ENCODE peak calls at places on chromosomes 12 and 14, in eight cellular contexts. One of them, this sample, is unnamed.

GRCh38 chr12:104578453-104578852 is 121.7 kb downstream of the CHST11 start:
- DNase-seq in MV-4-11: peak
- DNase-seq in IMR-90: peak
- DNase-seq in GDM1: no peak
- DNase-seq in SW480: no peak
- DNase-seq in left ventricle myocardium superior: no peak
- DNase-seq in astrocyte of the spinal cord: peak
- DNase-seq in occipital lobe: no peak
- DNase-seq in this sample: no peak

GRCh38 chr14:20998674-20999366 is at the start of gene SLC39A2:
- DNase-seq in occipital lobe: no peak
- DNase-seq in GDM1: no peak
- DNase-seq in IMR-90: peak
- DNase-seq in MV-4-11: peak
- DNase-seq in astrocyte of the spinal cord: peak
- DNase-seq in left ventricle myocardium superior: peak
- DNase-seq in SW480: no peak
- DNase-seq in this sample: no peak

GRCh38 chr14:72680853-72681640 is 212.9 kb downstream of the DPF3 start:
- DNase-seq in MV-4-11: no peak
- DNase-seq in occipital lobe: no peak
- DNase-seq in GDM1: no peak
- DNase-seq in left ventricle myocardium superior: no peak
- DNase-seq in IMR-90: no peak
- DNase-seq in astrocyte of the spinal cord: peak
- DNase-seq in SW480: no peak
- DNase-seq in this sample: no peak

GRCh38 chr14:75439989-75440388 is 12.2 kb downstream of the JDP2 start:
- DNase-seq in left ventricle myocardium superior: no peak
- DNase-seq in GDM1: no peak
- DNase-seq in occipital lobe: peak
- DNase-seq in SW480: no peak
- DNase-seq in MV-4-11: no peak
- DNase-seq in IMR-90: no peak
- DNase-seq in astrocyte of the spinal cord: no peak
- DNase-seq in this sample: no peak

GRCh38 chr12:72872986-72873385 is 600.8 kb downstream of the TRHDE start:
- DNase-seq in SW480: no peak
- DNase-seq in astrocyte of the spinal cord: no peak
- DNase-seq in left ventricle myocardium superior: no peak
- DNase-seq in IMR-90: no peak
- DNase-seq in occipital lobe: no peak
- DNase-seq in MV-4-11: no peak
- DNase-seq in GDM1: no peak
- DNase-seq in this sample: no peak

GRCh38 chr14:102738373-102739189 is 38.7 kb upstream of the TRAF3 start:
- DNase-seq in GDM1: no peak
- DNase-seq in IMR-90: no peak
- DNase-seq in occipital lobe: no peak
- DNase-seq in left ventricle myocardium superior: no peak
- DNase-seq in SW480: no peak
- DNase-seq in astrocyte of the spinal cord: no peak
- DNase-seq in MV-4-11: no peak
- DNase-seq in this sample: no peak

GRCh38 chr14:65838565-65838964 is 426.0 kb downstream of the FUT8 start:
- DNase-seq in left ventricle myocardium superior: no peak
- DNase-seq in astrocyte of the spinal cord: no peak
- DNase-seq in IMR-90: no peak
- DNase-seq in occipital lobe: no peak
- DNase-seq in MV-4-11: peak
- DNase-seq in GDM1: no peak
- DNase-seq in SW480: no peak
- DNase-seq in this sample: no peak

GRCh38 chr12:116606397-116606796 is 47.2 kb downstream of the MAP1LC3B2 start:
- DNase-seq in left ventricle myocardium superior: no peak
- DNase-seq in MV-4-11: no peak
- DNase-seq in SW480: no peak
- DNase-seq in astrocyte of the spinal cord: no peak
- DNase-seq in occipital lobe: no peak
- DNase-seq in GDM1: no peak
- DNase-seq in IMR-90: no peak
- DNase-seq in this sample: no peak

GRCh38 chr12:96448287-96448686 is 41.1 kb upstream of the CFAP54 start:
- DNase-seq in GDM1: no peak
- DNase-seq in IMR-90: peak
- DNase-seq in SW480: no peak
- DNase-seq in MV-4-11: no peak
- DNase-seq in astrocyte of the spinal cord: peak
- DNase-seq in occipital lobe: no peak
- DNase-seq in left ventricle myocardium superior: no peak
- DNase-seq in this sample: no peak

GRCh38 chr12:92143280-92143679 is 2.4 kb downstream of the BTG1 start:
- DNase-seq in occipital lobe: no peak
- DNase-seq in left ventricle myocardium superior: no peak
- DNase-seq in IMR-90: no peak
- DNase-seq in MV-4-11: peak
- DNase-seq in astrocyte of the spinal cord: no peak
- DNase-seq in SW480: no peak
- DNase-seq in GDM1: no peak
- DNase-seq in this sample: no peak

This sample was measured in posterior cingulate gyrus.